ENCODE peak calls at places on chromosomes 6 and 20, in five cellular contexts. L is RPMI7951, V is cerebellum, H is fibroblast of lung, F is HTR-8/SVneo. G is an unnamed sample.

GRCh38 chr6:108947114-108947854 is 99.1 kb downstream of the ARMC2 start:
- DNase-seq in H (peak; percentile 70), L (peak; percentile 95), F (no peak), V (no peak), G (no peak)

GRCh38 chr20:13644010-13644409 is 5.3 kb upstream of the TASP1 start:
- DNase-seq in H (peak; percentile 90), V (no peak), F (no peak), L (peak; percentile 54), G (peak; percentile 22)

GRCh38 chr20:51696304-51697118 is 71.7 kb downstream of the ATP9A start:
- DNase-seq in H (peak; percentile 35), L (peak; percentile 70), V (no peak), F (no peak), G (no peak)

GRCh38 chr6:105896052-105896820 is 189.9 kb upstream of the PRDM1 start:
- DNase-seq in L (no peak), H (peak; percentile 66), F (no peak), V (no peak), G (no peak)

GRCh38 chr6:48826884-48827701 is 636.0 kb downstream of the MMUT start:
- DNase-seq in L (peak; percentile 99), H (peak; percentile 99), V (no peak), F (peak; percentile 36), G (peak; percentile 97)

GRCh38 chr6:36479256-36479655 is 36.5 kb downstream of the KCTD20 start:
- DNase-seq in V (no peak), L (no peak), H (peak; percentile 53), F (no peak), G (no peak)

GRCh38 chr6:106102034-106102433 is 15.9 kb downstream of the PRDM1 start:
- DNase-seq in L (no peak), F (no peak), V (no peak), H (no peak), G (no peak)

GRCh38 chr6:139686308-139686707 is 311.9 kb upstream of the CITED2 start:
- DNase-seq in H (peak; percentile 19), L (peak; percentile 9), V (no peak), F (no peak), G (no peak)

GRCh38 chr20:20695250-20695816 is 17.1 kb downstream of the RALGAPA2 start:
- DNase-seq in L (peak; percentile 6), F (no peak), H (no peak), V (no peak), G (no peak)

GRCh38 chr6:161141173-161141572 is 132.7 kb downstream of the AGPAT4 start:
- DNase-seq in F (no peak), H (peak; percentile 12), V (no peak), L (no peak), G (no peak)

GRCh38 chr6:3457710-3458605 is 1.1 kb upstream of the SLC22A23 start:
- DNase-seq in H (peak; percentile 41), V (peak; percentile 56), F (no peak), L (peak; percentile 36), G (no peak)

GRCh38 chr6:79079425-79080130 is 1.5 kb upstream of the PHIP start:
- DNase-seq in H (peak; percentile 47), F (no peak), V (peak; percentile 32), L (peak; percentile 28), G (no peak)

GRCh38 chr6:90788781-90789180 is 201.9 kb upstream of the MAP3K7 start:
- DNase-seq in V (no peak), F (no peak), H (no peak), L (no peak), G (no peak)

GRCh38 chr20:63894358-63895201 is at the start of gene DNAJC5:
- DNase-seq in H (peak; percentile 79), F (peak; percentile 100), L (peak; percentile 92), V (peak; percentile 100), G (peak; percentile 71)

GRCh38 chr6:143884161-143884560 is 19.9 kb downstream of the ZC2HC1B start:
- DNase-seq in F (no peak), L (peak; percentile 3), H (no peak), V (no peak), G (no peak)

GRCh38 chr6:108446629-108447150 is 114.0 kb upstream of the FOXO3 start:
- DNase-seq in F (no peak), V (no peak), L (no peak), H (no peak), G (no peak)

GRCh38 chr6:80468398-80468797 is 361.9 kb downstream of the BCKDHB start:
- DNase-seq in H (no peak), V (no peak), L (no peak), F (no peak), G (no peak)

GRCh38 chr6:154428892-154429291 is 72.3 kb upstream of the IPCEF1 start:
- DNase-seq in H (peak; percentile 48), L (no peak), V (no peak), F (no peak), G (no peak)

GRCh38 chr6:43951063-43951755 is 176.0 kb downstream of the MRPL14 start:
- DNase-seq in V (no peak), L (peak; percentile 69), H (no peak), F (no peak), G (no peak)

GRCh38 chr6:138821519-138821918 is 25.6 kb downstream of the ECT2L start:
- DNase-seq in F (no peak), V (no peak), L (no peak), H (no peak), G (no peak)

GRCh38 chr20:47188540-47188939 is 168.0 kb downstream of the ZMYND8 start:
- DNase-seq in H (no peak), V (no peak), F (no peak), L (no peak), G (no peak)

GRCh38 chr6:83359638-83360037 is 71.2 kb downstream of the ME1 start:
- DNase-seq in L (peak; percentile 20), F (no peak), H (no peak), V (no peak), G (no peak)

GRCh38 chr6:18536693-18537092 is 149.5 kb downstream of the RNF144B start:
- DNase-seq in F (no peak), V (no peak), L (peak; percentile 29), H (no peak), G (no peak)

GRCh38 chr6:125002090-125002741 is 40.0 kb downstream of the RNF217 start:
- DNase-seq in H (peak; percentile 78), L (peak; percentile 78), V (no peak), F (no peak), G (no peak)

GRCh38 chr6:335572-335971 is 43.3 kb downstream of the DUSP22 start:
- DNase-seq in L (no peak), F (no peak), V (no peak), H (no peak), G (no peak)

GRCh38 chr20:63295846-63296245 is 2.9 kb downstream of the COL20A1 start:
- DNase-seq in L (no peak), F (no peak), V (no peak), H (no peak), G (no peak)

GRCh38 chr6:89034586-89035251 is 45.8 kb upstream of the PNRC1 start:
- DNase-seq in L (peak; percentile 76), F (no peak), V (no peak), H (peak; percentile 65), G (no peak)

GRCh38 chr20:1334761-1335160 is 5.8 kb upstream of the SDCBP2 start:
- DNase-seq in V (no peak), L (no peak), F (no peak), H (no peak), G (no peak)

GRCh38 chr6:108123946-108124345 is 41.9 kb upstream of the NR2E1 start:
- DNase-seq in V (no peak), L (no peak), H (no peak), F (no peak), G (no peak)

GRCh38 chr6:132272776-132273175 is 128.5 kb downstream of the MOXD1 start:
- DNase-seq in H (no peak), V (no peak), L (no peak), F (no peak), G (no peak)

GRCh38 chr20:49562341-49563014 is 5.5 kb downstream of the PTGIS start:
- DNase-seq in F (peak; percentile 98), L (peak; percentile 96), H (peak; percentile 93), V (no peak), G (peak; percentile 84)

GRCh38 chr6:95325858-95326257 is 251.5 kb upstream of the MANEA start:
- DNase-seq in F (no peak), V (no peak), H (peak; percentile 63), L (no peak), G (no peak)

GRCh38 chr6:5401845-5402738 is 140.8 kb downstream of the FARS2 start:
- DNase-seq in L (no peak), V (no peak), F (no peak), H (no peak), G (no peak)

GRCh38 chr6:137001287-137001976 is 43.3 kb downstream of the IL20RA start:
- DNase-seq in V (no peak), L (peak; percentile 20), H (peak; percentile 35), F (no peak), G (no peak)

GRCh38 chr6:111543913-111544435 is 61.0 kb upstream of the REV3L start:
- DNase-seq in F (no peak), H (no peak), L (no peak), V (no peak), G (no peak)

GRCh38 chr6:165663283-165663735 is 268 bp upstream of the PDE10A start:
- DNase-seq in V (no peak), H (peak; percentile 25), F (no peak), L (peak; percentile 56), G (no peak)

GRCh38 chr6:56424542-56425083 is 177.2 kb upstream of the COL21A1 start:
- DNase-seq in F (no peak), L (no peak), V (no peak), H (no peak), G (no peak)

GRCh38 chr6:154537486-154537885 is 27.0 kb upstream of the CNKSR3 start:
- DNase-seq in L (no peak), H (no peak), F (no peak), V (no peak), G (no peak)